ENCODE peak calls at places on chromosomes 4 and X, in eight cellular contexts. One of them, this sample, is unnamed.

GRCh38 chrX:67693928-67694327 is 150.1 kb downstream of the AR start:
- DNase-seq in GM12865: peak
- DNase-seq in GM06990: no peak
- DNase-seq in progenitor cell of endocrine pancreas: no peak
- DNase-seq in body of pancreas: no peak
- DNase-seq in PC-3: no peak
- DNase-seq in spleen: no peak
- DNase-seq in GM13977: no peak
- DNase-seq in this sample: peak

GRCh38 chr4:2333356-2333841 is 71.5 kb upstream of the MXD4 start:
- DNase-seq in GM12865: peak
- DNase-seq in GM06990: peak
- DNase-seq in progenitor cell of endocrine pancreas: no peak
- DNase-seq in body of pancreas: no peak
- DNase-seq in PC-3: no peak
- DNase-seq in spleen: peak
- DNase-seq in GM13977: peak
- DNase-seq in this sample: no peak

GRCh38 chrX:49246541-49246940 is 11.3 kb downstream of the CCDC22 start:
- DNase-seq in GM12865: no peak
- DNase-seq in GM06990: no peak
- DNase-seq in progenitor cell of endocrine pancreas: no peak
- DNase-seq in body of pancreas: no peak
- DNase-seq in PC-3: no peak
- DNase-seq in spleen: no peak
- DNase-seq in GM13977: no peak
- DNase-seq in this sample: no peak

GRCh38 chr4:168335621-168336020 is 17.1 kb upstream of the DDX60 start:
- DNase-seq in GM12865: no peak
- DNase-seq in GM06990: no peak
- DNase-seq in progenitor cell of endocrine pancreas: no peak
- DNase-seq in body of pancreas: no peak
- DNase-seq in PC-3: no peak
- DNase-seq in spleen: no peak
- DNase-seq in GM13977: no peak
- DNase-seq in this sample: no peak

GRCh38 chrX:110667706-110668105 is 127.9 kb downstream of the CHRDL1 start:
- DNase-seq in GM12865: no peak
- DNase-seq in GM06990: no peak
- DNase-seq in progenitor cell of endocrine pancreas: no peak
- DNase-seq in body of pancreas: no peak
- DNase-seq in PC-3: peak
- DNase-seq in spleen: no peak
- DNase-seq in GM13977: no peak
- DNase-seq in this sample: peak

GRCh38 chrX:138006176-138006575 is 440.2 kb downstream of the ZIC3 start:
- DNase-seq in GM12865: no peak
- DNase-seq in GM06990: no peak
- DNase-seq in progenitor cell of endocrine pancreas: no peak
- DNase-seq in body of pancreas: no peak
- DNase-seq in PC-3: no peak
- DNase-seq in spleen: no peak
- DNase-seq in GM13977: no peak
- DNase-seq in this sample: no peak

GRCh38 chr4:141637565-141637964 is 1.2 kb downstream of the IL15 start:
- DNase-seq in GM12865: peak
- DNase-seq in GM06990: peak
- DNase-seq in progenitor cell of endocrine pancreas: no peak
- DNase-seq in body of pancreas: no peak
- DNase-seq in PC-3: peak
- DNase-seq in spleen: no peak
- DNase-seq in GM13977: peak
- DNase-seq in this sample: no peak

GRCh38 chrX:10769165-10769564 is 148.8 kb upstream of the MID1 start:
- DNase-seq in GM12865: peak
- DNase-seq in GM06990: no peak
- DNase-seq in progenitor cell of endocrine pancreas: no peak
- DNase-seq in body of pancreas: no peak
- DNase-seq in PC-3: peak
- DNase-seq in spleen: no peak
- DNase-seq in GM13977: peak
- DNase-seq in this sample: peak

GRCh38 chr4:106444557-106444956 is 76.0 kb upstream of the GIMD1 start:
- DNase-seq in GM12865: no peak
- DNase-seq in GM06990: no peak
- DNase-seq in progenitor cell of endocrine pancreas: no peak
- DNase-seq in body of pancreas: no peak
- DNase-seq in PC-3: peak
- DNase-seq in spleen: no peak
- DNase-seq in GM13977: no peak
- DNase-seq in this sample: no peak

GRCh38 chr4:55032788-55033187 is 92.6 kb downstream of the KDR start:
- DNase-seq in GM12865: no peak
- DNase-seq in GM06990: no peak
- DNase-seq in progenitor cell of endocrine pancreas: no peak
- DNase-seq in body of pancreas: no peak
- DNase-seq in PC-3: peak
- DNase-seq in spleen: no peak
- DNase-seq in GM13977: no peak
- DNase-seq in this sample: no peak

GRCh38 chr4:16169491-16169890 is 56.8 kb downstream of the TAPT1 start:
- DNase-seq in GM12865: no peak
- DNase-seq in GM06990: no peak
- DNase-seq in progenitor cell of endocrine pancreas: no peak
- DNase-seq in body of pancreas: no peak
- DNase-seq in PC-3: no peak
- DNase-seq in spleen: no peak
- DNase-seq in GM13977: no peak
- DNase-seq in this sample: no peak

GRCh38 chrX:1500701-1501624 is 36.0 kb downstream of the P2RY8 start:
- DNase-seq in GM12865: peak
- DNase-seq in GM06990: peak
- DNase-seq in progenitor cell of endocrine pancreas: no peak
- DNase-seq in body of pancreas: no peak
- DNase-seq in PC-3: no peak
- DNase-seq in spleen: peak
- DNase-seq in GM13977: peak
- DNase-seq in this sample: no peak

GRCh38 chrX:107742754-107743191 is 32.8 kb downstream of the TSC22D3 start:
- DNase-seq in GM12865: no peak
- DNase-seq in GM06990: no peak
- DNase-seq in progenitor cell of endocrine pancreas: no peak
- DNase-seq in body of pancreas: no peak
- DNase-seq in PC-3: no peak
- DNase-seq in spleen: peak
- DNase-seq in GM13977: no peak
- DNase-seq in this sample: no peak

GRCh38 chr4:90127223-90127705 is at the start of gene CCSER1:
- DNase-seq in GM12865: peak
- DNase-seq in GM06990: peak
- DNase-seq in progenitor cell of endocrine pancreas: peak
- DNase-seq in body of pancreas: peak
- DNase-seq in PC-3: peak
- DNase-seq in spleen: peak
- DNase-seq in GM13977: peak
- DNase-seq in this sample: peak

GRCh38 chr4:2673157-2673556 is 83.0 kb downstream of the TNIP2 start:
- DNase-seq in GM12865: no peak
- DNase-seq in GM06990: no peak
- DNase-seq in progenitor cell of endocrine pancreas: no peak
- DNase-seq in body of pancreas: no peak
- DNase-seq in PC-3: peak
- DNase-seq in spleen: no peak
- DNase-seq in GM13977: no peak
- DNase-seq in this sample: no peak

GRCh38 chr4:4689694-4690440 is 148.0 kb upstream of the STX18 start:
- DNase-seq in GM12865: peak
- DNase-seq in GM06990: peak
- DNase-seq in progenitor cell of endocrine pancreas: no peak
- DNase-seq in body of pancreas: no peak
- DNase-seq in PC-3: no peak
- DNase-seq in spleen: no peak
- DNase-seq in GM13977: peak
- DNase-seq in this sample: no peak
- TF ChIP-seq CTCF in GM12865: peak
- TF ChIP-seq CTCF in GM06990: peak
- TF ChIP-seq CTCF in progenitor cell of endocrine pancreas: no peak
- TF ChIP-seq CTCF in body of pancreas: no peak
- TF ChIP-seq CTCF in PC-3: no peak
- TF ChIP-seq CTCF in spleen: no peak
- TF ChIP-seq CTCF in GM13977: peak
- TF ChIP-seq CTCF in this sample: no peak

DNA sequence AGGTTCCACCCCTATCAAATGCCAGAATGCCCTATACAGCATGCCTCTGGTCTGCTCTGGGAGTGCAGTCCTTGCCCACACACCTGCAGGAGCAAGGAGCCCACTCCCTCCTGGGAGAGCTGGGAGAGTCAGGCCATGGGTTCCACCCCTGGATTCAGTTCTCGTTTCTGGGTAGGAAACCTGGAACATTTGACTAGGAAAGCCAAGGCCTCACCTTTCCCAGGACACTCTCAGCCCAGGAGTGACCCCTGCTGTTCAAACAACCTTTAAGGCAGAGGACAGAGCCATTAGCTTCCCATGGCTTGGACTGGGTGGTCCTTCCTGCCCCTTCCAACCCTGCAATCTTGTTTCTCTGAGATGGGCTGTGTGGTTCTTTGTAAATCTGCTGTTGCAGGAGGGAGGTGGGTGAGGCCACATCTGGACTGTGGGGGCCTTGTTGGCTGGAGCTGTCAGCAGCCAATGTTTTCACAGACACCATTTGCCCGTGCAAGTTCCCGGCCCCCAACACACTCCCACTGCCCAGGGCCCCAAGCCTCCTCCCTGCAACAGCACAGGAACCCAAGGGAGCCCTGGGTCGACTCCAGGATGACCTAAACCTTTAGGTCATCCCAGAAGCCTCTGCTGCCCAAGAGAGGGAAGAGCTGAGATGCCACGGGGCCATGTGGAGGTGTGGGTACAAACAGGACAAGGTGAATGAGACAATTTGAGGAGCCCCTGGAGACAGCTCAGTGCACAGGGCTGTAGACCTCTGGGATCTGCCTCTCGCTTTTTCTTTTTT is 104.4 kb downstream of the PJA1 start:
- DNase-seq in GM12865: no peak
- DNase-seq in GM06990: no peak
- DNase-seq in progenitor cell of endocrine pancreas: peak
- DNase-seq in body of pancreas: peak
- DNase-seq in PC-3: peak
- DNase-seq in spleen: no peak
- DNase-seq in GM13977: no peak
- DNase-seq in this sample: peak
- TF ChIP-seq CTCF in GM12865: no peak
- TF ChIP-seq CTCF in GM06990: peak
- TF ChIP-seq CTCF in progenitor cell of endocrine pancreas: peak
- TF ChIP-seq CTCF in body of pancreas: peak
- TF ChIP-seq CTCF in PC-3: peak
- TF ChIP-seq CTCF in spleen: no peak
- TF ChIP-seq CTCF in GM13977: peak
- TF ChIP-seq CTCF in this sample: peak

DNA sequence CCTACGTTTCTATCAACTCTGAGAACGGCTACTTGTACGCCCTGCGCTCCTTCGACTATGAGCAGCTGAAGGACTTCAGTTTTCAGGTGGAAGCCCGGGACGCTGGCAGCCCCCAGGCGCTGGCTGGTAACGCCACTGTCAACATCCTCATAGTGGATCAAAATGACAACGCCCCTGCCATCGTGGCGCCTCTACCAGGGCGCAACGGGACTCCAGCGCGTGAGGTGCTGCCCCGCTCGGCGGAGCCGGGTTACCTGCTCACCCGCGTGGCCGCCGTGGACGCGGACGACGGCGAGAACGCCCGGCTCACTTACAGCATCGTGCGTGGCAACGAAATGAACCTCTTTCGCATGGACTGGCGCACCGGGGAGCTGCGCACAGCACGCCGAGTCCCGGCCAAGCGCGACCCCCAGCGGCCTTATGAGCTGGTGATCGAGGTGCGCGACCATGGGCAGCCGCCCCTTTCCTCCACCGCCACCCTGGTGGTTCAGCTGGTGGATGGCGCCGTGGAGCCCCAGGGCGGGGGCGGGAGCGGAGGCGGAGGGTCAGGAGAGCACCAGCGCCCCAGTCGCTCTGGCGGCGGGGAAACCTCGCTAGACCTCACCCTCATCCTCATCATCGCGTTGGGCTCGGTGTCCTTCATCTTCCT is 2.7 kb downstream of the PCDH10 start:
- DNase-seq in GM12865: no peak
- DNase-seq in GM06990: no peak
- DNase-seq in progenitor cell of endocrine pancreas: peak
- DNase-seq in body of pancreas: no peak
- DNase-seq in PC-3: no peak
- DNase-seq in spleen: no peak
- DNase-seq in GM13977: peak
- DNase-seq in this sample: peak
- TF ChIP-seq CTCF in GM12865: no peak
- TF ChIP-seq CTCF in GM06990: no peak
- TF ChIP-seq CTCF in progenitor cell of endocrine pancreas: peak
- TF ChIP-seq CTCF in body of pancreas: no peak
- TF ChIP-seq CTCF in PC-3: no peak
- TF ChIP-seq CTCF in spleen: no peak
- TF ChIP-seq CTCF in GM13977: no peak
- TF ChIP-seq CTCF in this sample: no peak

GRCh38 chrX:87299563-87300160 is 217.9 kb upstream of the KLHL4 start:
- DNase-seq in GM12865: peak
- DNase-seq in GM06990: no peak
- DNase-seq in progenitor cell of endocrine pancreas: no peak
- DNase-seq in body of pancreas: no peak
- DNase-seq in PC-3: peak
- DNase-seq in spleen: no peak
- DNase-seq in GM13977: peak
- DNase-seq in this sample: peak
- TF ChIP-seq CTCF in GM12865: peak
- TF ChIP-seq CTCF in GM06990: peak
- TF ChIP-seq CTCF in progenitor cell of endocrine pancreas: peak
- TF ChIP-seq CTCF in body of pancreas: peak
- TF ChIP-seq CTCF in PC-3: peak
- TF ChIP-seq CTCF in spleen: no peak
- TF ChIP-seq CTCF in GM13977: peak
- TF ChIP-seq CTCF in this sample: peak

DNA sequence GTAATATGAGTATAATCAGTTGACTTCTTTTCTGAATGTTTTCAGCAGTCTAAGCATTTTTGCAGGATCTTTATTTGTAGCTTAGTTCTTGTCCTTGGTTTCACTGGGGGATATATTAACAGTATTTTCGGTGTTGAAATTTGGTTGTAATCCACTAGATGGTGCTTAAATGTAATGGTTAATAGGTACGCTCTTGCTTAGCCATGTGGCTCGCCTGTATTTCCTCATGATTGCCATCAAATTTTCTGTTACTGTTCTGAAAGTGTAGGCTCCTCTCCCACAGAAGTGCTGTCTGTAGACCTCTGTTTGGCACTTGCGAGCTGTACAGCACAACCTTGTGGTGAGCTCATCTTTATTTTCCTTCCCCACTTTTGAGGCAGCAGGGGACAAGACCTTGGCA is 3.9 kb upstream of the FAAH2 start:
- DNase-seq in GM12865: no peak
- DNase-seq in GM06990: no peak
- DNase-seq in progenitor cell of endocrine pancreas: no peak
- DNase-seq in body of pancreas: no peak
- DNase-seq in PC-3: peak
- DNase-seq in spleen: no peak
- DNase-seq in GM13977: no peak
- DNase-seq in this sample: peak
- TF ChIP-seq CTCF in GM12865: no peak
- TF ChIP-seq CTCF in GM06990: no peak
- TF ChIP-seq CTCF in progenitor cell of endocrine pancreas: no peak
- TF ChIP-seq CTCF in body of pancreas: peak
- TF ChIP-seq CTCF in PC-3: peak
- TF ChIP-seq CTCF in spleen: no peak
- TF ChIP-seq CTCF in GM13977: no peak
- TF ChIP-seq CTCF in this sample: no peak

This sample was measured in epithelial cell of esophagus.